ENCODE peak calls at places on chromosomes 6 and 20, in ten cellular contexts. K, P, C, X, J, A, T, H, D and Z are unnamed samples.
A peak's percentile ranks its signal among the peaks of the same experiment; 100 is the strongest.

GRCh38 chr6:44462797-44463770 is 75.6 kb downstream of the CDC5L start:
- DNase-seq in K (no peak), P (no peak), C (no peak), X (no peak), J (no peak), A (no peak), T (no peak), H (no peak), D (no peak), Z (no peak)

GRCh38 chr6:46325561-46326525 is 155.1 kb upstream of the ENPP5 start:
- DNase-seq in K (no peak), P (no peak), C (no peak), X (peak; percentile 7), J (peak; percentile 56), A (peak; percentile 21), T (peak; percentile 23), H (no peak), D (no peak), Z (no peak)

GRCh38 chr6:135946674-135947073 is 95.2 kb downstream of the PDE7B start:
- DNase-seq in K (no peak), P (no peak), C (no peak), X (no peak), J (no peak), A (no peak), T (no peak), H (no peak), D (no peak), Z (no peak)

GRCh38 chr6:139433647-139434419 is 59.4 kb upstream of the CITED2 start:
- DNase-seq in K (no peak), P (no peak), C (no peak), X (no peak), J (no peak), A (peak; percentile 30), T (no peak), H (no peak), D (peak; percentile 14), Z (no peak)

GRCh38 chr20:49811825-49812462 is 684 bp upstream of the SLC9A8 start:
- DNase-seq in K (no peak), P (no peak), C (no peak), X (peak; percentile 29), J (peak; percentile 9), A (peak; percentile 75), T (no peak), H (peak; percentile 38), D (peak; percentile 37), Z (no peak)

GRCh38 chr6:684831-685636 is 7.9 kb downstream of the EXOC2 start:
- DNase-seq in K (no peak), P (no peak), C (no peak), X (peak; percentile 70), J (no peak), A (peak; percentile 57), T (no peak), H (no peak), D (peak; percentile 10), Z (no peak)

GRCh38 chr6:37130704-37131103 is 39.2 kb upstream of the PIM1 start:
- DNase-seq in K (no peak), P (no peak), C (no peak), X (peak; percentile 41), J (no peak), A (no peak), T (peak; percentile 18), H (no peak), D (peak; percentile 56), Z (no peak)

GRCh38 chr20:9022361-9022760 is 46.5 kb upstream of the PLCB4 start:
- DNase-seq in K (no peak), P (no peak), C (no peak), X (no peak), J (no peak), A (no peak), T (peak; percentile 23), H (no peak), D (no peak), Z (no peak)

GRCh38 chr20:37527638-37528441 is at the start of gene BLCAP:
- DNase-seq in K (peak; percentile 87), P (peak; percentile 73), C (peak; percentile 92), X (peak; percentile 82), J (peak; percentile 92), A (peak; percentile 87), T (peak; percentile 94), H (peak; percentile 99), D (peak; percentile 83), Z (peak; percentile 78)

GRCh38 chr20:37529968-37530600 is 2.4 kb upstream of the BLCAP start:
- DNase-seq in K (no peak), P (no peak), C (no peak), X (no peak), J (no peak), A (no peak), T (no peak), H (no peak), D (no peak), Z (no peak)

GRCh38 chr20:37528442-37529213 is 952 bp upstream of the BLCAP start:
- DNase-seq in K (no peak), P (no peak), C (no peak), X (no peak), J (no peak), A (no peak), T (no peak), H (no peak), D (no peak), Z (no peak)

GRCh38 chr20:37530696-37531095 is 3.0 kb upstream of the BLCAP start:
- DNase-seq in K (no peak), P (no peak), C (no peak), X (no peak), J (no peak), A (no peak), T (no peak), H (no peak), D (no peak), Z (no peak)

DNA sequence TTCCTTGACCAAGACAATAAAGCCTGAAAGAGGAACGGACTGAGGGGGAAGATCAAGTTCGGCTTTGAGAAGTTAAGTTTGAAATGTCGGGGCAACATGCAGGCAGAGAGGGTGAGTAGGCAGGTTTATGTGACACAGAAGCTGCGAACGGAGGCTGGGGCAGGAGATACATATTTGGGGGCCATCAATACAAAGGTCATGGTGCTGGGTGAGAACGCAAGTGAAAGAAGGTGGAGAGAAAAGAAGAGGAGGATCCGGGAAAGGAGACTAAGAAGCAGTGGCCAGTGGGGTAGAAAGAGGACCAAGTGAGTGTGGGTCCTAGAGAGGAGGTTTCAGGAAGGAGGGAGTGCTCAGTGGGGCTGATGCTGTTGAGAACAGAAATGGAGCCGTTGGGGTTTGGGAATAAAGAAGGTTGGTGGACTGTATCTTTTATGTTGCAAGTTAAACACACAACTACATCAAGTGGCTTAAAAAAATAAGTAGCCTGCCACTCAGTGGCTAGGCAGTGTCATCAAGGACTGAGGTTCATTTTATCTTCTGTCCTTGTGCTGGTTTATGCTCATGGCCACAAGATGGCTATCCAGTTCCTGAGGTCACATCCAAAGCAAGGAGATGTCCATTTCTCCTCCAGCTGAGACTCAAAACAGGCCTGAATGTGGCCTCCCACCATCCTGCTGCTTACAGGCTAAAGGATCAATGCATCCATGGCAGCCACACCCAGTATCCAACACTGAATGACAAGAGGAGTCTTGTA is 1.7 kb upstream of the BLCAP start:
- DNase-seq in K (no peak), P (no peak), C (no peak), X (no peak), J (no peak), A (no peak), T (no peak), H (no peak), D (no peak), Z (no peak)
- TF ChIP-seq CTCF in K (no peak), P (no peak), C (no peak), X (no peak), J (no peak), A (no peak), T (no peak), H (no peak), D (peak; percentile 18), Z (no peak)

DNA sequence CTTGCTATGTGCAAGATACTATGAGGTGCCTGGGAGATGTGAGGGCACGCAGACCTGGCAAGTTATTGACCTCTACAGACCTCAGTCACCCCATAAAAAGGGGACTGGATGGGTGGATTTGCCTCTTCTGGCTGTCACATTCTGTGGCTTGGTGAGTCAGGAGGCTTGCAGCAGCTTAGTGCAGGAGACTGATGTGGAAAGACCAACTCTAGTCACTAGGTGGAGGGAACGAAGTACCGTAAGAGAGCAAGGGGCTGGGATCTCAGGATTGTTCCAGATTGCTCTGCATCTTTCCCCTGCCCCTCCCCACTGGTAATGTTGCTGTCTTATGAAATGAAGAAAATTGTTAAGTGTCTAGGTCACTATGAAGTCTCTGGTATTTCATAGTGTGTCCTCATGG is 3.3 kb downstream of the MAPRE1 start:
- DNase-seq in K (no peak), P (no peak), C (no peak), X (peak; percentile 68), J (peak; percentile 16), A (peak; percentile 78), T (no peak), H (peak; percentile 60), D (peak; percentile 86), Z (no peak)
- TF ChIP-seq CTCF in K (no peak), P (no peak), C (no peak), X (peak; percentile 52), J (no peak), A (peak; percentile 24), T (no peak), H (no peak), D (peak; percentile 44), Z (no peak)

GRCh38 chr6:117317261-117317660 is 51.9 kb downstream of the VGLL2 start:
- DNase-seq in K (no peak), P (peak; percentile 13), C (no peak), X (peak; percentile 2), J (peak; percentile 17), A (peak; percentile 18), T (no peak), H (peak; percentile 45), D (no peak), Z (no peak)
- TF ChIP-seq CTCF in K (no peak), P (peak; percentile 51), C (peak; percentile 56), X (peak; percentile 46), J (peak; percentile 47), A (peak; percentile 32), T (peak; percentile 57), H (peak; percentile 29), D (peak; percentile 75), Z (peak; percentile 65)

GRCh38 chr6:20943922-20944321 is 409.7 kb downstream of the CDKAL1 start:
- DNase-seq in K (no peak), P (no peak), C (no peak), X (no peak), J (no peak), A (no peak), T (no peak), H (no peak), D (no peak), Z (no peak)

GRCh38 chr6:20948531-20948930 is 414.3 kb downstream of the CDKAL1 start:
- DNase-seq in K (no peak), P (no peak), C (no peak), X (no peak), J (peak; percentile 13), A (no peak), T (no peak), H (no peak), D (no peak), Z (no peak)

GRCh38 chr6:20947977-20948376 is 413.7 kb downstream of the CDKAL1 start:
- DNase-seq in K (no peak), P (no peak), C (no peak), X (no peak), J (no peak), A (no peak), T (no peak), H (no peak), D (no peak), Z (no peak)

GRCh38 chr6:20946890-20947289 is 412.6 kb downstream of the CDKAL1 start:
- DNase-seq in K (no peak), P (no peak), C (no peak), X (no peak), J (no peak), A (no peak), T (no peak), H (no peak), D (no peak), Z (no peak)

GRCh38 chr6:20946037-20946436 is 411.8 kb downstream of the CDKAL1 start:
- DNase-seq in K (no peak), P (no peak), C (no peak), X (peak; percentile 38), J (peak; percentile 4), A (peak; percentile 25), T (no peak), H (no peak), D (peak; percentile 4), Z (no peak)
- TF ChIP-seq CTCF in K (no peak), P (no peak), C (no peak), X (peak; percentile 30), J (peak; percentile 18), A (peak; percentile 21), T (no peak), H (no peak), D (peak; percentile 18), Z (no peak)